ENCODE peak calls at places on chromosomes 3 and 15, in four cellular contexts. Q is activated CD8-positive, alpha-beta memory T cell treated with anti-CD3 and anti-CD28 coated beads, Interleukin-2, amount 50 U/mL, for 48 hours; F is mucosa of gallbladder; X is GM12865. L is an unnamed sample.

GRCh38 chr3:135084404-135084803 is 289.3 kb downstream of the EPHB1 start:
- DNase-seq in Q (no peak), F (no peak), X (no peak), L (no peak)

GRCh38 chr3:141050913-141051632 is at the start of gene SPSB4:
- DNase-seq in Q (peak; percentile 67), F (no peak), X (no peak), L (peak; percentile 1)

GRCh38 chr3:72821170-72821781 is 27.0 kb downstream of the SHQ1 start:
- DNase-seq in Q (no peak), F (peak; percentile 45), X (peak; percentile 67), L (peak; percentile 96)

GRCh38 chr3:44827196-44827595 is 34.5 kb upstream of the TMEM42 start:
- DNase-seq in Q (no peak), F (no peak), X (no peak), L (no peak)

GRCh38 chr15:35696767-35697231 is 150.8 kb upstream of the DPH6 start:
- DNase-seq in Q (no peak), F (no peak), X (no peak), L (peak; percentile 59)

GRCh38 chr3:65854606-65855304 is 184.0 kb downstream of the MAGI1 start:
- DNase-seq in Q (no peak), F (no peak), X (peak; percentile 32), L (peak; percentile 74)

GRCh38 chr3:58638586-58638985 is 28.0 kb downstream of the FAM3D start:
- DNase-seq in Q (no peak), F (no peak), X (no peak), L (no peak)

GRCh38 chr3:14640157-14640562 is 11.4 kb upstream of the CCDC174 start:
- DNase-seq in Q (no peak), F (no peak), X (no peak), L (no peak)

GRCh38 chr3:24237971-24238767 is 256.5 kb downstream of the THRB start:
- DNase-seq in Q (no peak), F (peak; percentile 51), X (peak; percentile 80), L (peak; percentile 60)

GRCh38 chr3:28743843-28744242 is 395.2 kb upstream of the AZI2 start:
- DNase-seq in Q (no peak), F (peak; percentile 36), X (peak; percentile 6), L (no peak)

GRCh38 chr3:196793224-196793623 is 53.6 kb downstream of the PAK2 start:
- DNase-seq in Q (no peak), F (peak; percentile 42), X (no peak), L (peak; percentile 19)

GRCh38 chr15:37931868-37932267 is 2.6 kb upstream of the TMCO5A start:
- DNase-seq in Q (no peak), F (no peak), X (no peak), L (no peak)